ENCODE peak calls at places on chromosome 10, in six cellular contexts. Q is GM23248, D is PC-3, E is MM.1S, T is HCT116, M is SK-N-SH. A is an unnamed sample. For H3K9me2, the result is how much of the 10 kb centered on the place peaks cover.

GRCh38 chr10:58829839-58830238 is 317.2 kb downstream of the BICC1 start:
- DNase-seq in Q (no peak), D (no peak), E (no peak), T (no peak), M (peak), A (no peak)

GRCh38 chr10:7950981-7951847 is 103.3 kb upstream of the GATA3 start:
- DNase-seq in Q (peak), D (peak), E (no peak), T (no peak), M (no peak), A (no peak)

GRCh38 chr10:93062499-93063216 is 2.1 kb downstream of the CYP26C1 start:
- DNase-seq in Q (peak), D (no peak), E (peak), T (no peak), M (peak), A (no peak)

GRCh38 chr10:109205929-109206585 is 717.3 kb downstream of the XPNPEP1 start:
- DNase-seq in Q (peak), D (peak), E (no peak), T (no peak), M (no peak), A (no peak)

GRCh38 chr10:119342017-119342734 is 134.8 kb downstream of the GRK5 start:
- DNase-seq in Q (peak), D (no peak), E (no peak), T (no peak), M (no peak), A (no peak)

GRCh38 chr10:33421789-33422188 is 87.3 kb upstream of the NRP1 start:
- DNase-seq in Q (peak), D (peak), E (no peak), T (no peak), M (no peak), A (no peak)

GRCh38 chr10:31956200-31956946 is 27.7 kb upstream of the ARHGAP12 start:
- DNase-seq in Q (no peak), D (no peak), E (no peak), T (no peak), M (no peak), A (no peak)

GRCh38 chr10:18378766-18379165 is 238.5 kb downstream of the CACNB2 start:
- DNase-seq in Q (no peak), D (no peak), E (no peak), T (no peak), M (no peak), A (no peak)

GRCh38 chr10:24901686-24902399 is 50.6 kb downstream of the PRTFDC1 start:
- DNase-seq in Q (peak), D (peak), E (peak), T (peak), M (no peak), A (no peak)

GRCh38 chr10:116002735-116003134 is 270.3 kb downstream of the GFRA1 start:
- DNase-seq in Q (no peak), D (no peak), E (no peak), T (no peak), M (no peak), A (no peak)

GRCh38 chr10:126433351-126433750 is 45.1 kb upstream of the ADAM12 start:
- DNase-seq in Q (no peak), D (peak), E (no peak), T (no peak), M (no peak), A (no peak)

GRCh38 chr10:21084700-21085099 is 187.6 kb upstream of the NEBL start:
- DNase-seq in Q (no peak), D (no peak), E (no peak), T (no peak), M (no peak), A (no peak)

GRCh38 chr10:20871970-20872369 is 25.1 kb downstream of the NEBL start:
- DNase-seq in Q (no peak), D (no peak), E (no peak), T (no peak), M (no peak), A (no peak)

GRCh38 chr10:5665380-5666323 is 743 bp downstream of the ASB13 start:
- DNase-seq in Q (peak), D (no peak), E (no peak), T (no peak), M (peak), A (peak)

GRCh38 chr10:102814873-102815661 is 22.1 kb downstream of the CYP17A1 start:
- DNase-seq in Q (peak), D (no peak), E (no peak), T (no peak), M (peak), A (no peak)

GRCh38 chr10:3982746-3983442 is 197.9 kb upstream of the KLF6 start:
- DNase-seq in Q (no peak), D (no peak), E (no peak), T (no peak), M (no peak), A (no peak)

GRCh38 chr10:51073461-51074237 is 638 bp upstream of the PRKG1 start:
- DNase-seq in Q (peak), D (peak), E (peak), T (no peak), M (peak), A (no peak)

GRCh38 chr10:121596668-121597503 is 1.4 kb downstream of the FGFR2 start:
- DNase-seq in Q (peak), D (no peak), E (no peak), T (no peak), M (no peak), A (no peak)

GRCh38 chr10:11035318-11035920 is 17.7 kb downstream of the CELF2 start:
- DNase-seq in Q (peak), D (peak), E (peak), T (no peak), M (no peak), A (no peak)

DNA sequence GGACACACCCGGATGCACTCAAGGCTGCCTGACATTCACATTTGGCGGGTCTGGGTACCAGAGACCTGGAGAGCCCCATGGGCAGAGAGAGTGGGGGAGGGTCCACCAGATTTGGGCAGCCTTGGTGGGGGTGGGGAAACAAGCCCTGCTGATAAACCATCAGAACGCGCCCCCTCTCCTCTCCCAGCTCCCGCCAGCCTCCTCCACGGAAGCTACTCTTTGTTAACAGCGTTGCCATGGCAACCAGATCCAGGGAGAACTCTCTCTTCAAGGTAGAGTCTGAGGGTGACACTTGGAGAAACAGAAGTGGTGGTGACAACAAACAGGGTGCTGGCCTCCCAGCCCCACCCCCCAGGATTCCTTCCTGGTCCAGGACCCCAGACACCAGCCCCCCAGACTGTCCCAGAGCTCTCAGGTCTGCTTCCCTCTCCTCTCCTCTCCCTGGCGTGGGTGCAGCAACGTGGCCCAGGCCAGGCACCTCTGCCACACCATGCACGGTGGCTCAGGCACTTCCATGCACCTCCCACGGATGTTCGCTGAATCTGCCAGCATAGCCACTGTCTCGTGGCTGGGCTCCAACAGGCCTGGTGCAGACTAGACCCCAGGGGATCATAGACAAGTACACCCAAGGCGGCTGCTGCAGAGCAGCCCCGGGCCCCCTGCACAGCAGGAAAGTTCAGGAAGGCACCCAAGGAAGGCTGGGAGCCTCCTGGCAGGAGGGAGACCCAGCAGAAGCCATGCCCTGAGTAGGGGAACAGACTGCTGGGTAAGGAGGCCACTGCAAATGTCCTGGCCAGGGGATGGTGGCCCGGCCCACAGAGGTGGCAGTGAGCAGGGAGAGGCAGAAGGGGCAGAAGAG is 4.6 kb downstream of the RASGEF1A start:
- DNase-seq in Q (no peak), D (no peak), E (no peak), T (no peak), M (peak), A (peak)
- H3K4me3 ChIP-seq in Q (no peak), D (no peak), E (no peak), T (no peak), M (no peak), A (no peak)

GRCh38 chr10:9268176-9268575 is 1213.7 kb downstream of the GATA3 start:
- DNase-seq in Q (no peak), D (no peak), E (no peak), T (no peak), M (no peak), A (no peak)
- H3K9me2 ChIP-seq in Q (under half), D (under half), E (under half), T (under half), M (under half), A (under half)

GRCh38 chr10:132555648-132556575 is 18.3 kb downstream of the INPP5A start:
- DNase-seq in Q (no peak), D (no peak), E (no peak), T (no peak), M (no peak), A (peak)
- H3K9ac ChIP-seq in Q (no peak), D (no peak), E (no peak), T (no peak), M (no peak), A (peak)

DNA sequence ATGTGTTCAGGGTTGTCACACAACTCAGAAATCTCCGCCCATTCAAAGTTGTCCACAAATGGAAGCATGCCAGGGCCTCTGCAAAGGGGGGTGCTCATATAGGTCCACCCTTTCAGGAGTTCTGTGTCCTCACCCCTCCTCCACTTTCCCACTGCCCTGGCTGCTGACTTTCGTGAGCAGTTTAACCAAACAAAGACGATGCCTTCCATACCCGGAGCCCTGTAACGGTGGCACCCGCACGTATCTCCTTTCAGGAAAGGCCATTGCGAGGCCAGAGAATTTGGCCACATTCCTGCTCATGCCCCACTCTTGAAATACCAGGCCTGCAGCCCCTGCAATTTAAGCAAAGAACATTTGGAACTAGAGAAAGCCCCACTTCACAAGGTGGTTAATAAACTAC is 1.4 kb downstream of the CPXM2 start:
- DNase-seq in Q (peak), D (no peak), E (no peak), T (no peak), M (no peak), A (no peak)
- H3K4me3 ChIP-seq in Q (peak), D (no peak), E (no peak), T (no peak), M (no peak), A (no peak)

DNA sequence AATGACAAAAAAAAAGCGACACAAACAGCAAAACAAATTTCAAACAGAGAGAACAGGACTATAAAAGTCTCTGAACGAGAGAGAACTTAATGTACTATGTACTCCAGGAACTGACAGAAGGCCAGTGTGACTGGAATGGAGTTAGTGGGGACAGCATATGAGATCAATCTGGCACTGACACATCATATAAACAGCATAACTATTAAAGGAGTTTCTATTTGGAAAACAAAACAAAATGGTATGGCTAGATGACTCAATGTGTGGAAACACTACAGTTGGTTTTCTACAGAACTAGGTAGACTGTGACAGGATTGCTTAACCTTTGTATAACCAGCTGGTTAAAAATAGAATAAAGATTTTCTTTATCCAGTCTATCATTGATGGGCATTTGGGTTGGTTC is 232.9 kb upstream of the KAT6B start:
- DNase-seq in Q (peak), D (peak), E (no peak), T (no peak), M (no peak), A (no peak)
- H3K9me2 ChIP-seq in Q (under half), D (under half), E (under half), T (under half), M (under half), A (under half)

DNA sequence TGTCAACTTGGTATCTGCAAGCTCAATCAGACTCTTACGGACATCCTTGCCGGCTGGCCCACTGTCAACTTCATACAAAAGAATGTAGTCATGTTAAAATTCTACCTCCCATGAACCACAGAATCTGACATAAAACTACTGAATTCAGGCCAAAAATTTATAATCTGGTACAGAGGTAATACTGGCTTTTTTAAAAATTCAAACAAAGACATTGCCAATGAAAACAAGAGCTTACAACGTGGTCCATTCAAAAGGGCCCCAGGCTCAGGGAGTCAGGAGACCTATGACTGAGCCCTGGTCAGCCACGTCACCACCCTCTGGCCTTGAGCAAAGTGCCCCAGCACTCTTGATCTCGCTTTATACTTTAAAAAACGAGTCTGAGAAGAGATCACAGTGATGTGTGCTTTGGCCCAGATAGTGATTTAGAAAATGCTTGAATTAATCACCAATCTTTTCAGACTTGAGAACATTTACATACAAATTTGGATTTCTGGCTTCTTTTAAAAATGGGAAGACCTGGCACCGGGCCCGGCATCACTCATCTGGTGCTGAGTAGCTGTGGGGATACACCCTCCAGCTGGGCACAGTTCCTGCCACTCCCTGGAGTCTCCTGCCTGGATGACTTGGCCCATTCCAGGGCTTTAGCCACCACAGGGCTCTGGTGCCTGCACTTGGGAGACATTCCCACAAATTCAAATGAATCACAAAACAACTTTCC is 94.1 kb downstream of the PIP4K2A start:
- DNase-seq in Q (peak), D (peak), E (no peak), T (peak), M (peak), A (no peak)
- H3K9ac ChIP-seq in Q (peak), D (peak), E (no peak), T (peak), M (peak), A (no peak)

GRCh38 chr10:29305031-29305335 is 16.1 kb downstream of the LYZL1 start:
- DNase-seq in Q (no peak), D (no peak), E (no peak), T (no peak), M (no peak), A (no peak)
- H3K4me3 ChIP-seq in Q (no peak), D (no peak), E (no peak), T (no peak), M (no peak), A (no peak)

A was measured in Karpas-422.